ENCODE peak calls at places on chromosome 21, in seven cellular contexts. C is K562, Q is HCT116, N is HepG2, Z is GM12878, B is SK-N-SH, I is H1. L is an unnamed sample.

GRCh38 chr21:43023175-43023574 is 48.8 kb downstream of the PKNOX1 start:
- DNase-seq in Z (no peak), N (no peak), B (no peak), C (no peak), I (no peak), Q (no peak), L (no peak)

GRCh38 chr21:45598109-45598508 is 45.4 kb upstream of the PCBP3 start:
- DNase-seq in N (no peak), Z (no peak), C (no peak), I (no peak), Q (no peak), B (no peak), L (no peak)

GRCh38 chr21:45821315-45822001 is 160.1 kb upstream of the COL6A1 start:
- DNase-seq in C (no peak), N (no peak), I (no peak), Z (no peak), B (peak), Q (no peak), L (no peak)

GRCh38 chr21:20997633-20998455 is at the start of gene NCAM2:
- DNase-seq in B (peak), I (peak), Z (no peak), N (peak), Q (no peak), C (peak), L (peak)

GRCh38 chr21:36852293-36852692 is 114.2 kb downstream of the HLCS start:
- DNase-seq in N (no peak), Z (no peak), Q (no peak), B (no peak), I (no peak), C (no peak), L (no peak)

GRCh38 chr21:45414396-45415187 is 9.6 kb downstream of the COL18A1 start:
- DNase-seq in B (no peak), N (no peak), Z (no peak), Q (no peak), C (no peak), I (no peak), L (no peak)

GRCh38 chr21:41877901-41878830 is 978 bp downstream of the PRDM15 start:
- DNase-seq in C (peak), I (no peak), N (no peak), Q (no peak), B (peak), Z (no peak), L (peak)

GRCh38 chr21:44556879-44557278 is 1.7 kb downstream of the KRTAP10-3 start:
- DNase-seq in C (no peak), I (no peak), Z (no peak), Q (no peak), B (no peak), N (no peak), L (no peak)

GRCh38 chr21:19864456-19864855 is 1133.8 kb upstream of the NCAM2 start:
- DNase-seq in Q (no peak), Z (no peak), C (no peak), B (no peak), N (no peak), I (no peak), L (no peak)

GRCh38 chr21:41750532-41751151 is 16.2 kb downstream of the RIPK4 start:
- DNase-seq in B (no peak), Z (no peak), Q (no peak), I (no peak), C (no peak), N (peak), L (no peak)

GRCh38 chr21:37742532-37742931 is 173.7 kb downstream of the KCNJ6 start:
- DNase-seq in N (no peak), C (no peak), B (no peak), I (no peak), Q (no peak), Z (no peak), L (no peak)

GRCh38 chr21:46538262-46538661 is 66.6 kb downstream of the S100B start:
- DNase-seq in N (no peak), C (no peak), I (no peak), Q (no peak), B (no peak), Z (no peak), L (no peak)

GRCh38 chr21:46089285-46089684 is 8.6 kb upstream of the COL6A2 start:
- DNase-seq in N (no peak), B (no peak), C (no peak), Q (no peak), I (no peak), Z (no peak), L (no peak)

DNA sequence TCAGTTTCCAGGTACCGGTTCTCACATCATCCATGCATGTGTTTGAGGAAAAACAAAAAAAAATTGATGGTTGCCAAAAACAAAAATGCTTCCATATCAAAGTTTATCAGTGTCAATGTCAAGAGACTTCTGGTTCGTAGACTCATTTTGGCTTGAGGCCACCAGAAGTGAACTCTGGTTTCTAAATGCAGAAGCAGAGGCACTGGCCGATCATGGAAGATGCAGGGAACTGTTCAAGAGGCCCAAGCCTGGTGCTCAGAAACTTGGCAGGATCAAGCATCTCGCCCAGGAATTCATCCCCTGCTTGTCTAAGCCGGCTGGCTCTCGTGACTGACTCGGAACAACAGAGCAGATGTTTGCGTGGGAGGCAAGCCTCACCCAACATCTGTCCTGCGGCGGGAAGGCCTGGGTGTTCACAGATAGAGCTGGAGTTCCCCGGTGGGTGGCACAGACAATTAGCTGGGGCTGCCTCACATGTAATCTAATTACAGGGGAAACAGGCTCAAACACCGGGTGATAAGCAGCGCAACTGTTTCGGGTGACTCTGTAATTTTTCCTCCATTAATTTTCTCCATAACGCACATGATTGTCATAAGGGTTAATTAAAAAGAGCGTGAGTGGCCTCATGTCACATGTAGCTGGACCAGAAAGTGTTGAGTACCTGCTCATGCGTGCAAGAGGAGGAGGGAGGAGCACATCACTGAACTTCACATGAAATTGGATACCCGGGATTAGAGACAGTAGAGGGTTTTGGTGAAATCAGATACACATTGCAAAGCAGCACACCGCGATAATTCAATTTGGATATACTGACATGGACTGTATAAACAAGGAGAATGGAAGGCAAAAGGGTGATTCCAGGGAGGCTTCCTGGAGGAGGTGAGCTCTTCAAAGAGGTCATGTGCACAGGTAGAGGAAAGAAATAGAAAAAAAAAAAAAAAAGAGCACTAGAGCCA is 180.0 kb downstream of the ETS2 start:
- DNase-seq in I (no peak), Z (peak), C (peak), N (no peak), B (peak), Q (no peak), L (no peak)
- TF ChIP-seq JUND in I (no peak), Z (no peak), C (peak), N (no peak), B (no peak), Q (no peak), L (no peak)

GRCh38 chr21:32114434-32115063 is 164.3 kb downstream of the MIS18A start:
- DNase-seq in Q (no peak), C (no peak), B (no peak), Z (no peak), N (no peak), I (no peak), L (no peak)
- TF ChIP-seq JUND in Q (no peak), C (no peak), B (no peak), Z (no peak), N (no peak), I (no peak), L (no peak)

DNA sequence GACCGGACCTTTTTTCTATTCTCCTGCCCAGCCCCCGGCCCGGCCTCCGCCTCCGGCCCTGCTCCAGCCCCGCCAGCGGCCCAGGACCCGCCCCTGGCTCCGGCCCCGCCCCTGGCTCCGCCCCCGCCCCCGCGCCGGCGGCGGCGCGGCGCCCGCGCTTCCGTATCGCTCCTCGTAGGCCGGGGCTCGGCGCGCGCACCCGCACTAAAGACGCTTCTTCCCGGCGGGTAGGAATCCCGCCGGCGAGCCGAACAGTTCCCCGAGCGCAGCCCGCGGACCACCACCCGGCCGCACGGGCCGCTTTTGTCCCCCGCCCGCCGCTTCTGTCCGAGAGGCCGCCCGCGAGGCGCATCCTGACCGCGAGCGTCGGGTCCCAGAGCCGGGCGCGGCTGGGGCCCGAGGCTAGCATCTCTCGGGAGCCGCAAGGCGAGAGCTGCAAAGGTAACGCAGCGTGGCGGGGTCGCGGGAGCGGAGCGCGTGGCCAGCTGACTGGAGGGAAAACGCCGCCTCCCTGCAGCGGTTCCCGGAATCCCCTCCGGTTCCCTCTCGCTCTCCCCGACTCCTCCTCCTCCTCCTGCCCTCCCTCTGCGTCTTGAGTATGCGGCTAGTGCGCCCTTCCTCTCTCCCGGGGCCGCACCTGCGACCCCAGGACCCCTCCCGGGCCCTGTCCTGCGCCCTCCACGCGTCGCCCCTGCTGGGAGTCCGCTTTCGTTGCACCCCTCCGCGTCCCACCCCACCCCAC is at the start of gene IFNAR2:
- DNase-seq in I (peak), Z (no peak), C (peak), N (peak), B (peak), Q (peak), L (peak)
- TF ChIP-seq JUND in I (no peak), Z (no peak), C (no peak), N (no peak), B (no peak), Q (no peak), L (no peak)

GRCh38 chr21:14526199-14526598 is 19.9 kb downstream of the SAMSN1 start:
- DNase-seq in B (no peak), C (no peak), Q (no peak), Z (no peak), N (no peak), I (no peak), L (no peak)
- TF ChIP-seq JUND in B (no peak), C (no peak), Q (no peak), Z (no peak), N (no peak), I (no peak), L (no peak)

GRCh38 chr21:23977971-23978370 is 1629.3 kb downstream of the MRPL39 start:
- DNase-seq in C (no peak), Q (no peak), N (no peak), I (no peak), Z (no peak), B (no peak), L (no peak)
- TF ChIP-seq JUND in C (no peak), Q (no peak), N (no peak), I (no peak), Z (no peak), B (no peak), L (no peak)

DNA sequence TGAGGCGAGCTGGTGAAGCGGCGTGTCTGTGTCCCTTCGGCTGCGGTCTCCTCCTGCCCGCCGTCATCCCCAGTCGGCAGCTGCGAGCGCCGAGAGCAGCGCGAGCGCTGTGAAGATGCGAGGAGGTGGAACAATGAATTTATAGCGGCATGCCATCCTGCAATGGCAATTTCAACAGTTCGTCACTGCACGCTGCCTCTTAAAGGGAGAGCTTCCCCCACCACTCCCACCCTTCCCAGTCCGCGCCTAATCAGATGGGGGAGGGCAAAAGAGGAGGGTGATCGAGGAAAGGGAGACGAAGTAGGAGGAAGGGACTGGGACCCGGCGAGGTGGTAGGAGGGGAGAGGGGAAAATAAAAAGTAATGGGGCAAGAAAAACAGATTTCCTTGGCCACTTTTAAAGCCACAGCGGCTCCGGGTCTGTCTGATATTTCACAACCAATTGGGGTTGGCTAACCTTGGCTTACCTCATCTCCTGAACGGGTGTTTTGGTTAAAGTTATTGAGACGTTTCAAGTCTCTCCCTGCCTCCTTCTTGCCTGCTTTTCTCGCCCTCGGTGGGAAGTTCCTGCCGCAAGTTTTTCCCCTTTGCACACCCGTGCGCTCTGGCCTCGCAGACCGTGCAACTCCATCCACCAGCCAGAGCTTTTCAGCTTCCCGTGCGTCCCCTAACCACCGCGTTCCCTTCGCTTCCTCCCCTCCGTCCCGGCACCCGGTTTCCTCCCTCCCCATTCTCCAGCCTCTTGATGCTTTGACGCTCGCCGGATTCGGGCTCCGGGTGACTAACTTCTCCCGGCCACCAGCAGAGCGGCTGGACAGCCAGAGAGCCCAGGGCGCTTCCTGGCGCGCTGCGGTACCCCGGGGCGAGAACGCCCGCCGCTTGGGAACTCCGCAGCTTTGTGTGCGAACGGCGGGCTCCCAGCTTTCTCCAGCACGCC is at the start of gene ADAMTS5:
- DNase-seq in Q (no peak), C (no peak), Z (no peak), I (peak), B (peak), N (no peak), L (peak)
- TF ChIP-seq JUND in Q (no peak), C (no peak), Z (no peak), I (no peak), B (no peak), N (no peak), L (no peak)

GRCh38 chr21:35071347-35071746 is 22.2 kb upstream of the RUNX1 start:
- DNase-seq in N (no peak), Z (no peak), B (no peak), Q (no peak), C (no peak), I (no peak), L (no peak)
- TF ChIP-seq JUND in N (no peak), Z (no peak), B (peak), Q (no peak), C (no peak), I (no peak), L (no peak)

GRCh38 chr21:30439975-30440374 is at the start of gene KRTAP15-1:
- DNase-seq in Q (no peak), B (no peak), I (no peak), Z (no peak), C (no peak), N (no peak), L (no peak)

GRCh38 chr21:30430170-30430655 is at the start of gene KRTAP13-4:
- DNase-seq in I (no peak), B (no peak), Q (no peak), N (no peak), C (no peak), Z (no peak), L (no peak)

GRCh38 chr21:30436986-30437385 is 3.1 kb upstream of the KRTAP15-1 start:
- DNase-seq in C (no peak), Z (no peak), N (no peak), Q (no peak), B (no peak), I (no peak), L (no peak)

DNA sequence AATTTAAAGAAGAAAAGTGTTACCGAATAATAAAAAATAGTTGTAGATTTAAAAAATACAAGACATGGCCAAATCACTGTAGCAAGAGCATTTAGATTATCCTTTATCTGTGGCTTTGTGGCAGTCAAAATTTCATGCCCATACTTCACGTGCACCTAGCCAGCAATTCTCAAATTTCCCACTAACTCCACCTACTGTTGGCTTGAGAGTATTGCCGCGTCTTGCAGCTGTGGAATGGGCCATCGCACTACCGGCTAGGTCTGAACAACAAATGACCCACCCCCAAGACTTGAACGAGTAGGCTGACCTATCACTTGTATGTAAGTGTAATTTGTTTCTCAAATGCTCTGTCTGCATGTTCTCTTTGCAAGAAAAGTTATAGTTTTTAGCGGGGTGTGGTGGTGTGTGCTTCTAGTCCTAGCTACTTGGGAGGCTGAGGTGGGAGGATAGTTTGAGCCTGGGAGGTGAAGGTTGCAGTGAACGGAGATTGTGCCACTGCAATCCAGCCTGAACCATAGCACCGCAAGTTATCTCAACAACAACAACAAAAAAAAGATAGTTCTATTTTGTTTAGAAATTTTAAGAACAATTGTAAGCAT is 4.1 kb downstream of the KRTAP13-4 start:
- DNase-seq in I (peak), Q (no peak), C (peak), N (no peak), B (peak), Z (no peak), L (peak)
- TF ChIP-seq JUND in I (peak), Q (no peak), C (no peak), N (no peak), B (no peak), Z (no peak), L (no peak)

GRCh38 chr21:29166853-29167252 is 36.4 kb downstream of the MAP3K7CL start:
- DNase-seq in B (no peak), N (no peak), Q (no peak), C (no peak), I (no peak), Z (no peak), L (no peak)

GRCh38 chr21:29166333-29166732 is 35.9 kb downstream of the MAP3K7CL start:
- DNase-seq in Q (no peak), B (no peak), C (no peak), Z (no peak), I (no peak), N (no peak), L (no peak)

GRCh38 chr21:29168874-29169273 is 38.4 kb downstream of the MAP3K7CL start:
- DNase-seq in Z (no peak), N (peak), B (no peak), Q (peak), C (no peak), I (no peak), L (no peak)

GRCh38 chr21:29163381-29164115 is 33.1 kb downstream of the MAP3K7CL start:
- DNase-seq in C (no peak), B (no peak), I (no peak), Z (no peak), Q (no peak), N (no peak), L (no peak)

GRCh38 chr21:29164330-29164942 is 34.0 kb downstream of the MAP3K7CL start:
- DNase-seq in Z (no peak), B (peak), I (no peak), N (peak), C (no peak), Q (peak), L (peak)
- TF ChIP-seq JUND in Z (no peak), B (no peak), I (no peak), N (no peak), C (no peak), Q (no peak), L (no peak)

L was measured in T47D.